ENCODE peak calls at places on chromosome 20, in eight cellular contexts. One of them, this sample, is unnamed.

GRCh38 chr20:43583982-43584432 is 6.7 kb upstream of the IFT52 start:
- DNase-seq in cardiac muscle cell: peak
- DNase-seq in fibroblast of pulmonary artery: peak
- DNase-seq in astrocyte of the spinal cord: peak
- DNase-seq in pancreas: peak
- DNase-seq in T-helper 1 cell: no peak
- DNase-seq in SW480: peak
- DNase-seq in HEK293T: no peak
- DNase-seq in this sample: no peak

GRCh38 chr20:1657556-1658334 is at the start of gene SIRPG:
- DNase-seq in pancreas: no peak
- DNase-seq in T-helper 1 cell: no peak
- DNase-seq in cardiac muscle cell: no peak
- DNase-seq in astrocyte of the spinal cord: no peak
- DNase-seq in fibroblast of pulmonary artery: no peak
- DNase-seq in SW480: no peak
- DNase-seq in HEK293T: no peak
- DNase-seq in this sample: no peak

GRCh38 chr20:17706632-17707031 is 6.9 kb downstream of the BANF2 start:
- DNase-seq in SW480: no peak
- DNase-seq in cardiac muscle cell: no peak
- DNase-seq in T-helper 1 cell: no peak
- DNase-seq in fibroblast of pulmonary artery: no peak
- DNase-seq in astrocyte of the spinal cord: no peak
- DNase-seq in HEK293T: no peak
- DNase-seq in pancreas: no peak
- DNase-seq in this sample: no peak

GRCh38 chr20:36917240-36917639 is 34.3 kb downstream of the SAMHD1 start:
- DNase-seq in fibroblast of pulmonary artery: no peak
- DNase-seq in T-helper 1 cell: no peak
- DNase-seq in cardiac muscle cell: no peak
- DNase-seq in astrocyte of the spinal cord: no peak
- DNase-seq in HEK293T: no peak
- DNase-seq in SW480: no peak
- DNase-seq in pancreas: no peak
- DNase-seq in this sample: no peak

GRCh38 chr20:37223053-37223452 is 38.6 kb downstream of the GHRH start:
- DNase-seq in T-helper 1 cell: no peak
- DNase-seq in pancreas: no peak
- DNase-seq in astrocyte of the spinal cord: peak
- DNase-seq in fibroblast of pulmonary artery: peak
- DNase-seq in SW480: no peak
- DNase-seq in cardiac muscle cell: peak
- DNase-seq in HEK293T: no peak
- DNase-seq in this sample: no peak

GRCh38 chr20:2402271-2402980 is 21.7 kb downstream of the TGM6 start:
- DNase-seq in T-helper 1 cell: no peak
- DNase-seq in SW480: peak
- DNase-seq in pancreas: no peak
- DNase-seq in cardiac muscle cell: peak
- DNase-seq in astrocyte of the spinal cord: peak
- DNase-seq in HEK293T: peak
- DNase-seq in fibroblast of pulmonary artery: peak
- DNase-seq in this sample: no peak

GRCh38 chr20:32762754-32763201 is 593 bp downstream of the DNMT3B start:
- DNase-seq in SW480: no peak
- DNase-seq in HEK293T: no peak
- DNase-seq in T-helper 1 cell: no peak
- DNase-seq in fibroblast of pulmonary artery: no peak
- DNase-seq in pancreas: no peak
- DNase-seq in cardiac muscle cell: no peak
- DNase-seq in astrocyte of the spinal cord: no peak
- DNase-seq in this sample: no peak

GRCh38 chr20:2260250-2260649 is 35.6 kb upstream of the TGM3 start:
- DNase-seq in fibroblast of pulmonary artery: no peak
- DNase-seq in HEK293T: no peak
- DNase-seq in astrocyte of the spinal cord: no peak
- DNase-seq in cardiac muscle cell: no peak
- DNase-seq in pancreas: no peak
- DNase-seq in T-helper 1 cell: no peak
- DNase-seq in SW480: no peak
- DNase-seq in this sample: no peak

GRCh38 chr20:34302312-34302722 is 838 bp downstream of the AHCY start:
- DNase-seq in SW480: no peak
- DNase-seq in HEK293T: peak
- DNase-seq in T-helper 1 cell: no peak
- DNase-seq in cardiac muscle cell: peak
- DNase-seq in astrocyte of the spinal cord: peak
- DNase-seq in pancreas: no peak
- DNase-seq in fibroblast of pulmonary artery: peak
- DNase-seq in this sample: no peak

GRCh38 chr20:34271961-34272360 is 30.7 kb downstream of the ASIP start:
- DNase-seq in pancreas: no peak
- DNase-seq in T-helper 1 cell: no peak
- DNase-seq in fibroblast of pulmonary artery: peak
- DNase-seq in SW480: no peak
- DNase-seq in HEK293T: no peak
- DNase-seq in astrocyte of the spinal cord: peak
- DNase-seq in cardiac muscle cell: peak
- DNase-seq in this sample: no peak

GRCh38 chr20:51470907-51471411 is 71.6 kb downstream of the NFATC2 start:
- DNase-seq in astrocyte of the spinal cord: no peak
- DNase-seq in pancreas: no peak
- DNase-seq in T-helper 1 cell: no peak
- DNase-seq in SW480: no peak
- DNase-seq in cardiac muscle cell: no peak
- DNase-seq in HEK293T: no peak
- DNase-seq in fibroblast of pulmonary artery: no peak
- DNase-seq in this sample: no peak

GRCh38 chr20:33163856-33164762 is 3.9 kb upstream of the BPIFA2 start:
- DNase-seq in cardiac muscle cell: no peak
- DNase-seq in astrocyte of the spinal cord: no peak
- DNase-seq in T-helper 1 cell: no peak
- DNase-seq in fibroblast of pulmonary artery: no peak
- DNase-seq in HEK293T: no peak
- DNase-seq in pancreas: no peak
- DNase-seq in SW480: no peak
- DNase-seq in this sample: no peak

GRCh38 chr20:43766395-43766794 is 39.6 kb upstream of the GTSF1L start:
- DNase-seq in fibroblast of pulmonary artery: no peak
- DNase-seq in SW480: no peak
- DNase-seq in pancreas: no peak
- DNase-seq in cardiac muscle cell: no peak
- DNase-seq in astrocyte of the spinal cord: no peak
- DNase-seq in T-helper 1 cell: no peak
- DNase-seq in HEK293T: no peak
- DNase-seq in this sample: no peak

GRCh38 chr20:56171087-56172012 is 77.2 kb upstream of the MC3R start:
- DNase-seq in astrocyte of the spinal cord: no peak
- DNase-seq in SW480: peak
- DNase-seq in cardiac muscle cell: no peak
- DNase-seq in T-helper 1 cell: no peak
- DNase-seq in HEK293T: no peak
- DNase-seq in fibroblast of pulmonary artery: no peak
- DNase-seq in pancreas: no peak
- DNase-seq in this sample: peak

GRCh38 chr20:43681468-43681942 is 14.6 kb downstream of the MYBL2 start:
- DNase-seq in fibroblast of pulmonary artery: no peak
- DNase-seq in HEK293T: no peak
- DNase-seq in SW480: no peak
- DNase-seq in T-helper 1 cell: no peak
- DNase-seq in pancreas: peak
- DNase-seq in astrocyte of the spinal cord: no peak
- DNase-seq in cardiac muscle cell: no peak
- DNase-seq in this sample: no peak

GRCh38 chr20:62134735-62135231 is 8.4 kb downstream of the PSMA7 start:
- DNase-seq in SW480: no peak
- DNase-seq in cardiac muscle cell: peak
- DNase-seq in astrocyte of the spinal cord: no peak
- DNase-seq in pancreas: no peak
- DNase-seq in T-helper 1 cell: no peak
- DNase-seq in HEK293T: no peak
- DNase-seq in fibroblast of pulmonary artery: peak
- DNase-seq in this sample: no peak

GRCh38 chr20:4101910-4102309 is 86.6 kb upstream of the RNF24 start:
- DNase-seq in SW480: no peak
- DNase-seq in astrocyte of the spinal cord: no peak
- DNase-seq in cardiac muscle cell: no peak
- DNase-seq in pancreas: no peak
- DNase-seq in T-helper 1 cell: no peak
- DNase-seq in HEK293T: no peak
- DNase-seq in fibroblast of pulmonary artery: no peak
- DNase-seq in this sample: no peak

GRCh38 chr20:18496042-18496441 is 983 bp downstream of the RBBP9 start:
- DNase-seq in astrocyte of the spinal cord: no peak
- DNase-seq in cardiac muscle cell: peak
- DNase-seq in fibroblast of pulmonary artery: no peak
- DNase-seq in HEK293T: peak
- DNase-seq in T-helper 1 cell: no peak
- DNase-seq in pancreas: no peak
- DNase-seq in SW480: peak
- DNase-seq in this sample: no peak

GRCh38 chr20:25067102-25067987 is 9.4 kb upstream of the ACSS1 start:
- DNase-seq in pancreas: no peak
- DNase-seq in astrocyte of the spinal cord: no peak
- DNase-seq in cardiac muscle cell: no peak
- DNase-seq in SW480: no peak
- DNase-seq in T-helper 1 cell: no peak
- DNase-seq in HEK293T: no peak
- DNase-seq in fibroblast of pulmonary artery: no peak
- DNase-seq in this sample: no peak

GRCh38 chr20:35711588-35712209 is 12.5 kb downstream of the ROMO1 start:
- DNase-seq in astrocyte of the spinal cord: no peak
- DNase-seq in pancreas: no peak
- DNase-seq in HEK293T: no peak
- DNase-seq in SW480: no peak
- DNase-seq in cardiac muscle cell: no peak
- DNase-seq in T-helper 1 cell: no peak
- DNase-seq in fibroblast of pulmonary artery: no peak
- DNase-seq in this sample: no peak

GRCh38 chr20:15890358-15890982 is 682.8 kb downstream of the KIF16B start:
- DNase-seq in SW480: no peak
- DNase-seq in pancreas: no peak
- DNase-seq in T-helper 1 cell: no peak
- DNase-seq in HEK293T: no peak
- DNase-seq in cardiac muscle cell: no peak
- DNase-seq in fibroblast of pulmonary artery: no peak
- DNase-seq in astrocyte of the spinal cord: no peak
- DNase-seq in this sample: no peak

GRCh38 chr20:6583134-6583738 is 184.2 kb upstream of the BMP2 start:
- DNase-seq in SW480: peak
- DNase-seq in fibroblast of pulmonary artery: peak
- DNase-seq in astrocyte of the spinal cord: peak
- DNase-seq in cardiac muscle cell: peak
- DNase-seq in T-helper 1 cell: no peak
- DNase-seq in HEK293T: peak
- DNase-seq in pancreas: no peak
- DNase-seq in this sample: peak

GRCh38 chr20:1331801-1332453 is 3.0 kb upstream of the SDCBP2 start:
- DNase-seq in fibroblast of pulmonary artery: no peak
- DNase-seq in SW480: no peak
- DNase-seq in pancreas: no peak
- DNase-seq in cardiac muscle cell: no peak
- DNase-seq in HEK293T: no peak
- DNase-seq in T-helper 1 cell: no peak
- DNase-seq in astrocyte of the spinal cord: no peak
- DNase-seq in this sample: no peak

GRCh38 chr20:22630698-22631097 is 46.3 kb upstream of the FOXA2 start:
- DNase-seq in SW480: no peak
- DNase-seq in fibroblast of pulmonary artery: no peak
- DNase-seq in cardiac muscle cell: no peak
- DNase-seq in astrocyte of the spinal cord: no peak
- DNase-seq in pancreas: no peak
- DNase-seq in T-helper 1 cell: no peak
- DNase-seq in HEK293T: no peak
- DNase-seq in this sample: no peak

GRCh38 chr20:48026981-48027592 is 241.8 kb upstream of the SULF2 start:
- DNase-seq in T-helper 1 cell: no peak
- DNase-seq in pancreas: no peak
- DNase-seq in fibroblast of pulmonary artery: no peak
- DNase-seq in cardiac muscle cell: peak
- DNase-seq in HEK293T: no peak
- DNase-seq in astrocyte of the spinal cord: no peak
- DNase-seq in SW480: no peak
- DNase-seq in this sample: no peak

GRCh38 chr20:20435453-20435852 is 67.5 kb downstream of the INSM1 start:
- DNase-seq in SW480: no peak
- DNase-seq in fibroblast of pulmonary artery: no peak
- DNase-seq in HEK293T: no peak
- DNase-seq in cardiac muscle cell: no peak
- DNase-seq in T-helper 1 cell: no peak
- DNase-seq in pancreas: no peak
- DNase-seq in astrocyte of the spinal cord: no peak
- DNase-seq in this sample: no peak

GRCh38 chr20:49563015-49563980 is 4.6 kb downstream of the PTGIS start:
- DNase-seq in astrocyte of the spinal cord: no peak
- DNase-seq in cardiac muscle cell: no peak
- DNase-seq in fibroblast of pulmonary artery: no peak
- DNase-seq in T-helper 1 cell: no peak
- DNase-seq in HEK293T: no peak
- DNase-seq in pancreas: no peak
- DNase-seq in SW480: no peak
- DNase-seq in this sample: no peak

GRCh38 chr20:38806855-38807655 is 1.6 kb downstream of the PPP1R16B start:
- DNase-seq in T-helper 1 cell: peak
- DNase-seq in pancreas: no peak
- DNase-seq in astrocyte of the spinal cord: no peak
- DNase-seq in SW480: no peak
- DNase-seq in fibroblast of pulmonary artery: no peak
- DNase-seq in cardiac muscle cell: no peak
- DNase-seq in HEK293T: no peak
- DNase-seq in this sample: no peak

GRCh38 chr20:6492396-6493055 is 275.0 kb upstream of the BMP2 start:
- DNase-seq in SW480: no peak
- DNase-seq in HEK293T: no peak
- DNase-seq in astrocyte of the spinal cord: peak
- DNase-seq in T-helper 1 cell: no peak
- DNase-seq in pancreas: no peak
- DNase-seq in fibroblast of pulmonary artery: peak
- DNase-seq in cardiac muscle cell: peak
- DNase-seq in this sample: no peak

GRCh38 chr20:19308151-19308550 is 95.7 kb downstream of the SLC24A3 start:
- DNase-seq in pancreas: no peak
- DNase-seq in fibroblast of pulmonary artery: no peak
- DNase-seq in T-helper 1 cell: no peak
- DNase-seq in SW480: no peak
- DNase-seq in HEK293T: no peak
- DNase-seq in cardiac muscle cell: no peak
- DNase-seq in astrocyte of the spinal cord: no peak
- DNase-seq in this sample: no peak

GRCh38 chr20:48723308-48724264 is 104.2 kb downstream of the PREX1 start:
- DNase-seq in HEK293T: no peak
- DNase-seq in SW480: no peak
- DNase-seq in cardiac muscle cell: peak
- DNase-seq in pancreas: peak
- DNase-seq in fibroblast of pulmonary artery: no peak
- DNase-seq in T-helper 1 cell: no peak
- DNase-seq in astrocyte of the spinal cord: peak
- DNase-seq in this sample: no peak

GRCh38 chr20:63106108-63106764 is 99.5 kb upstream of the BHLHE23 start:
- DNase-seq in fibroblast of pulmonary artery: no peak
- DNase-seq in SW480: no peak
- DNase-seq in HEK293T: no peak
- DNase-seq in cardiac muscle cell: peak
- DNase-seq in T-helper 1 cell: no peak
- DNase-seq in pancreas: peak
- DNase-seq in astrocyte of the spinal cord: no peak
- DNase-seq in this sample: peak

This sample was measured in prostate gland.